ENCODE peak calls at places on chromosomes 12 and 14, in seven cellular contexts. X, Z, G, I, S, T and B are unnamed samples. For H3K4me1, the result is how much of the 10 kb centered on the place peaks cover.

GRCh38 chr12:89949457-89950195 is 241.0 kb upstream of the ATP2B1 start:
- DNase-seq in S (no peak), I (no peak), X (no peak), T (no peak), Z (no peak), G (peak), B (no peak)

GRCh38 chr14:65958664-65959562 is 527.3 kb upstream of the CCDC196 start:
- DNase-seq in Z (peak), S (peak), X (no peak), I (no peak), G (peak), T (peak), B (peak)

GRCh38 chr12:113469893-113470743 is 1.6 kb downstream of the LHX5 start:
- DNase-seq in I (no peak), S (no peak), G (no peak), Z (no peak), T (no peak), X (no peak), B (no peak)

GRCh38 chr12:131223791-131224567 is 270.3 kb downstream of the ADGRD1 start:
- DNase-seq in T (no peak), I (no peak), S (no peak), Z (peak), X (no peak), G (no peak), B (peak)

GRCh38 chr12:47975816-47976215 is 12.4 kb downstream of the TMEM106C start:
- DNase-seq in T (no peak), S (no peak), X (no peak), G (no peak), Z (no peak), I (no peak), B (no peak)

GRCh38 chr14:66824251-66824650 is 316.3 kb downstream of the GPHN start:
- DNase-seq in G (no peak), I (no peak), T (no peak), Z (no peak), X (no peak), S (peak), B (no peak)

GRCh38 chr12:116288735-116289134 is 11.2 kb upstream of the MED13L start:
- DNase-seq in S (no peak), T (no peak), G (no peak), X (no peak), I (no peak), Z (no peak), B (no peak)

GRCh38 chr12:132199526-132200319 is 55.5 kb downstream of the NOC4L start:
- DNase-seq in T (no peak), I (no peak), G (no peak), X (no peak), Z (no peak), S (no peak), B (no peak)

GRCh38 chr12:13942826-13943225 is 38.6 kb downstream of the GRIN2B start:
- DNase-seq in T (no peak), S (no peak), I (no peak), X (no peak), G (no peak), Z (no peak), B (no peak)

GRCh38 chr14:95268350-95268749 is 51.4 kb downstream of the CLMN start:
- DNase-seq in I (no peak), Z (no peak), X (no peak), G (no peak), T (no peak), S (no peak), B (no peak)

GRCh38 chr12:57744194-57744776 is 554 bp upstream of the TSPAN31 start:
- DNase-seq in T (no peak), Z (peak), I (peak), G (no peak), S (no peak), X (peak), B (no peak)

GRCh38 chr14:76924363-76925151 is 98.3 kb downstream of the LRRC74A start:
- DNase-seq in S (peak), G (no peak), Z (no peak), X (no peak), I (peak), T (peak), B (peak)

GRCh38 chr12:43501705-43502104 is 50.3 kb downstream of the ADAMTS20 start:
- DNase-seq in T (peak), Z (peak), X (no peak), S (peak), I (no peak), G (peak), B (no peak)

DNA sequence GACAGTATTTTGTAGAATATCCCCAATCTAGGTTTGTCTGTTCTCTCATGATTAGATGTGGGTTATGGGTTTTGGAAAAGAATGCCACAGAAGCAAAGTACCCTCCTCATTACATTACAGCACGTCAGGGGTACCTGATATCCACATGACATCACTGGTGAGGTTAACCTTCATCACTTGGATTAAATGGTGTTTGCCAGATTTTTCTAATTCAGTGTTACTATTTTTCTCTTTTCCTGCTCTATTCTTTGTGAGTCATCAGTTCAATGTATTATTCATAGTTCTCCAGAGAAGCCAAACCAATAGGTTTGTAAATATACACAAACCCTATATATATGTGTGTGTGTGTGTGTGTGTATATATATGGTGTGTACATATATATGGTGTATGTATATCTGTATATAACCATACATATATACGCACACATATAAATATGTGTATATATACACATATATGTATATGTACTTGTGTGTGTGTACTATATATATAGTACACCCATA is 131.4 kb downstream of the LMNTD1 start:
- DNase-seq in T (no peak), Z (no peak), S (no peak), I (no peak), G (no peak), X (no peak), B (no peak)
- H3K4me3 ChIP-seq in T (no peak), Z (no peak), S (no peak), I (no peak), G (no peak), X (no peak), B (no peak)

DNA sequence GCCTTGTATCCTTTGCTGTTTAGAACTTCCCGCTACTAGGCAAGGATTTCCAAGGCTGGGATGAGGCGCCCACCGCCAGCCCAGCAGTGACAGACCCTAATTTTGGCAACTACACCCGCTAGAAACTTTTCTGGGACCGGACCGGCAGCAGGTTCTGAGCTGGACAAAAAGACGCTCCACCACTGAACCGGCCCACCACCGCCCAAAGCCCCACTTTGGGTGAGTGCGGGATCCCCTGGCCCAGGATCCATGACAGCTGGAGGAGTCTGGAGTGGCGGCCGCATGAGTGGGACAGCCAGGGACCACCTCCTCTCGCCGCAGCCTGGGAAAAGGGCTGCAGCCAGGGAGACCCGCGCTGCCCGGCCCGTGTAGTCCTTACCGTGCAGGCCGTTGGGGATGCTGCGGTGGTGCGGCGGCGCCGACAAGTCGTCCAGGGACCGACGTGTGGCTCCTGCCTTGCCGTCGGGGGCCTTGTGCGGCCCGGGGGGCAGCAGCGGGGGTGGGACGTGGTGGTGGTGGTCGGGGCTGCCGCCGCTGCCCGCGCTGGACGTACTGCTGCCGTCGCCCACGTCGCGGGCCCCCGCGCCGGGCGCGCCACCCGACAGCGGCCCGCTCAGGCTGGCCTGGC is 1.1 kb downstream of the CCDC85C start:
- DNase-seq in I (peak), G (no peak), X (no peak), T (no peak), S (no peak), Z (no peak), B (no peak)
- H3K4me1 ChIP-seq in I (under half), G (under half), X (half or more), T (under half), S (under half), Z (under half), B (under half)

GRCh38 chr14:74401504-74402241 is 24.3 kb downstream of the SYNDIG1L start:
- DNase-seq in Z (no peak), S (no peak), G (no peak), X (peak), T (no peak), I (peak), B (no peak)
- H3K4me3 ChIP-seq in Z (no peak), S (no peak), G (peak), X (peak), T (peak), I (no peak), B (no peak)

GRCh38 chr12:97109441-97109840 is 202.4 kb downstream of the NEDD1 start:
- DNase-seq in X (no peak), Z (no peak), I (no peak), T (no peak), S (no peak), G (no peak), B (no peak)
- H3K4me1 ChIP-seq in X (under half), Z (under half), I (under half), T (under half), S (under half), G (under half), B (under half)

DNA sequence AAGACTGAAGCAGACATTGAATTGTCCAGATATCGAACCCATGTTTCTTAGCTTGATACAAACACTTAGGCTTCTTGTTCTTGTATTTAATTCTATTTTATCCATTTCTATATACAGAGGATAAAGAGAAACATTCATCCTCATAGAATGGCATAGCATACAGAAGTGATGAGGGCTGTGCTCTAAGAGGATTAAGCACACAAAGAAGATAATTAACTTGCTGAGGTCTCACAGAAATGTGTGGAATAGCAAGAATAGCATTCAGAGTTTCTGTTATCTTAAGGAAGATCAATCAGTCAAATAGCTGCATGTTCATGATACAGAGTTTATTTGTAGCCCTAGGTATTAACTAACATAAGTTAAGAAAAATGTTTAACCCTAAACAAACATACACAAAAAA is 27.3 kb upstream of the STRAP start:
- DNase-seq in G (no peak), S (peak), Z (no peak), T (no peak), I (no peak), X (no peak), B (no peak)
- H3K4me3 ChIP-seq in G (no peak), S (no peak), Z (no peak), T (no peak), I (no peak), X (no peak), B (no peak)